ENCODE peak calls at places on chromosomes 3 and 15, in nine cellular contexts. Y is astrocyte of the spinal cord, A is dorsolateral prefrontal cortex, B is upper lobe of right lung, J is WTC11, S is ovary, U is psoas muscle, L is cardiac fibroblast, P is hepatocyte. V is an unnamed sample.

GRCh38 chr15:29825205-29825604 is 2.9 kb upstream of the TJP1 start:
- DNase-seq in Y (no peak), A (no peak), B (no peak), J (no peak), S (no peak), U (no peak), L (no peak), P (no peak), V (no peak)

GRCh38 chr15:83569341-83569740 is 84.6 kb upstream of the ADAMTSL3 start:
- DNase-seq in Y (no peak), A (no peak), B (no peak), J (no peak), S (no peak), U (no peak), L (no peak), P (no peak), V (no peak)

GRCh38 chr3:110384601-110385000 is 687.0 kb upstream of the NECTIN3 start:
- DNase-seq in Y (peak; percentile 45), A (no peak), B (no peak), J (no peak), S (no peak), U (no peak), L (peak; percentile 68), P (no peak), V (no peak)

GRCh38 chr3:185927501-185928200 is 10.2 kb downstream of the TRA2B start:
- DNase-seq in Y (no peak), A (no peak), B (no peak), J (no peak), S (no peak), U (no peak), L (no peak), P (no peak), V (no peak)

GRCh38 chr3:15319127-15319526 is 13.3 kb downstream of the SH3BP5 start:
- DNase-seq in Y (no peak), A (no peak), B (no peak), J (no peak), S (no peak), U (no peak), L (no peak), P (no peak), V (no peak)

GRCh38 chr3:10419637-10420232 is 85.7 kb downstream of the ATP2B2 start:
- DNase-seq in Y (no peak), A (no peak), B (no peak), J (no peak), S (no peak), U (no peak), L (no peak), P (no peak), V (no peak)

GRCh38 chr3:16741103-16741758 is 136.0 kb upstream of the DAZL start:
- DNase-seq in Y (peak; percentile 99), A (no peak), B (no peak), J (no peak), S (no peak), U (no peak), L (peak; percentile 83), P (no peak), V (no peak)

GRCh38 chr15:65374831-65375401 is 2.9 kb downstream of the IGDCC3 start:
- DNase-seq in Y (no peak), A (no peak), B (peak; percentile 54), J (no peak), S (no peak), U (no peak), L (no peak), P (no peak), V (no peak)

GRCh38 chr15:65980824-65981456 is 111.6 kb downstream of the RAB11A start:
- DNase-seq in Y (peak; percentile 71), A (no peak), B (peak; percentile 81), J (peak; percentile 90), S (peak; percentile 82), U (peak; percentile 63), L (peak; percentile 86), P (peak; percentile 81), V (peak; percentile 68)

DNA sequence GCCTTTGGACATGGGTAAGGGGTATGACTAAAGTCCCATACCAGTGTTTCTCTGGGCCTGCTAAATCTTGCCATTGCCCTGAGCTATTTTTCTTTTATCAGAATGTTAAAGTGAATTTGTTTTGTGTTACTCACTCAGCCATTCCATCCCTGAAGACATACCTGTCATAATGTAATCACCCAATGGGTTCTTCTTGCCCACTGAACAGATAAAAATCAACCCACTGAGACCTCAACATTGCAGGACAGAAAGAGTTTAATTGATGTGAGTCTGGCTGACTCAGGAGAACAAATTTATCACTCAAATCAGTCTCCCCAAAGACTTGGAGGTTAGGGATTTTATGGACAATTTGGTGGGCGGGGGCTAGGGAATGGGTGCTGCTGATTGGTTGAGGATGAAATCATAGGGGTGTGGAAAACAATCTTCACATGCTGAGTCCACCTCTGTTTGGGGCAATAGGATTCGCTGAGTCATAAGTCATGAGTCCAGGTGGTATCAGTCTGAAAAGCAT is 47.4 kb downstream of the ILDR1 start:
- DNase-seq in Y (no peak), A (no peak), B (no peak), J (no peak), S (no peak), U (no peak), L (no peak), P (no peak), V (no peak)
- TF ChIP-seq CTCF in Y (no peak), A (no peak), B (no peak), J (no peak), S (no peak), U (no peak), L (no peak), P (no peak), V (no peak)

DNA sequence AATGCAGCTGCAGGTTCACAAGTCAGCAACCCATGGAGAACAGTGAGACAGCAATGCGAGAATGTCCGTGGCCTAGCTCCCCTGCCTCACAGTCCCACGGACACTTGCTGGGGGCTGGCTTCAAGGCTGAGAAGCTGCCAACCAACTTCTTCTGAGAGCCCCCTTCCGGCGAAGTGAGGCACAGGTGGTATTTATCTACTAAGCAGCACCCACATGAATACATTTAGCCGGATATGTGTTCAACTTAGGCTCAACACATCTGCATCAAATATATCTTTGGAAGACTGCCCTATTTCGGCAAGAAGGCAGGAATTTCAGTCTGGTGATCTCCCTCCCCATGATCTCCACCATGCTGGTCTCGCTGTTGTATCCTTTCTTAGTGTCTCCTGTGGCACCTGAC is 341.0 kb upstream of the NR2E3 start:
- DNase-seq in Y (no peak), A (no peak), B (no peak), J (peak; percentile 33), S (no peak), U (no peak), L (no peak), P (no peak), V (no peak)
- TF ChIP-seq CTCF in Y (no peak), A (no peak), B (no peak), J (no peak), S (no peak), U (no peak), L (no peak), P (no peak), V (no peak)

DNA sequence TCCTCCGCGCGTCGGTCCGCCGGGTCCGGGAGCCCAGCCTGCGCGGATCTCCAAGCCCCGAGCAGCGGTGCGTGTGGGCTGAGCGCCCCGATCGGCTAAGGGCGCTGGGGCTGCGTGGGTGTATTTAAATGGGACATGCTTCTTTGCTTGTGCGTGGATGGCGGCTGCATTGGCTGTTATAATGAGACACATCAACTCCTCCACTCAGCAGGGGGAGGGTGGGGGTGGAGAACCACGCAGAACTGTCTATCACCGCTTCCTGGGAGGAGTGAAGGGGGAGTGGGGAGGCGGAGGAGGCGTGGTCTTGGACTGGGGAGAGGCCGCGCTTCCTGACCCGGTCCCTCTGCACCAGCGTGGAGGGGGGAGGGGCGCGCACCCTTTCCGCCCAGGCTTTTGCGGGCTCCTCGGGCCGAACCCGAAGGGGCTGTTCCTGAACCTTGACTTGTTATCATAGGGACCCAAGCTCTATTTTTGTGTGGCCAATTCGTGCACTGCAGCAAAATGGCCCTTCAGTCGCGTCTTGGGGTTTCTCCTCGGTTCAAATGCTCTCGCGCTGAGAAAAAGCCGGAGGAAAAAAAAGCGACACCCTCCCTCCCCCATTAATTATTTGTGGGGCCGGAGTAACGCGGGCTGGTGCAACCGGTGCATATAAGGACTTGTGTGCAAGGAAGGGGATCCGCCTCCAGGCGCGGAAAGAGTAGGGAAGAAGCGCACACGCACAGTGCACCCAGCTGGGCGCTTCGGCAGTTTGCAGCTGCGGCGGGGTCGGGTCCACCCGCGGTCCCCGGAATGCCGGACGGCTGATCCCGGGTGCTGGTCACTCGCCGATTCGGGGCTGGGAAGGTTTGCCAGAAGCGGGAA is at the start of gene TNIK:
- DNase-seq in Y (peak; percentile 84), A (peak; percentile 89), B (peak; percentile 96), J (peak; percentile 87), S (peak; percentile 81), U (peak; percentile 94), L (peak; percentile 95), P (peak; percentile 92), V (peak; percentile 93)
- TF ChIP-seq CTCF in Y (peak; percentile 12), A (no peak), B (peak; percentile 18), J (no peak), S (peak; percentile 14), U (peak; percentile 29), L (peak; percentile 25), P (no peak), V (no peak)

GRCh38 chr3:38346584-38347410 is at the start of gene XYLB:
- DNase-seq in Y (peak; percentile 74), A (peak; percentile 82), B (peak; percentile 95), J (peak; percentile 81), S (peak; percentile 89), U (peak; percentile 92), L (peak; percentile 87), P (peak; percentile 96), V (peak; percentile 94)

GRCh38 chr3:38345879-38346583 is 554 bp upstream of the XYLB start:
- DNase-seq in Y (no peak), A (no peak), B (no peak), J (no peak), S (no peak), U (no peak), L (no peak), P (no peak), V (no peak)

GRCh38 chr3:38348903-38349302 is 2.3 kb downstream of the XYLB start:
- DNase-seq in Y (peak; percentile 25), A (no peak), B (no peak), J (no peak), S (no peak), U (no peak), L (peak; percentile 32), P (no peak), V (no peak)

GRCh38 chr3:38347421-38348200 is 1.0 kb downstream of the XYLB start:
- DNase-seq in Y (no peak), A (no peak), B (no peak), J (no peak), S (no peak), U (no peak), L (no peak), P (peak; percentile 42), V (no peak)

DNA sequence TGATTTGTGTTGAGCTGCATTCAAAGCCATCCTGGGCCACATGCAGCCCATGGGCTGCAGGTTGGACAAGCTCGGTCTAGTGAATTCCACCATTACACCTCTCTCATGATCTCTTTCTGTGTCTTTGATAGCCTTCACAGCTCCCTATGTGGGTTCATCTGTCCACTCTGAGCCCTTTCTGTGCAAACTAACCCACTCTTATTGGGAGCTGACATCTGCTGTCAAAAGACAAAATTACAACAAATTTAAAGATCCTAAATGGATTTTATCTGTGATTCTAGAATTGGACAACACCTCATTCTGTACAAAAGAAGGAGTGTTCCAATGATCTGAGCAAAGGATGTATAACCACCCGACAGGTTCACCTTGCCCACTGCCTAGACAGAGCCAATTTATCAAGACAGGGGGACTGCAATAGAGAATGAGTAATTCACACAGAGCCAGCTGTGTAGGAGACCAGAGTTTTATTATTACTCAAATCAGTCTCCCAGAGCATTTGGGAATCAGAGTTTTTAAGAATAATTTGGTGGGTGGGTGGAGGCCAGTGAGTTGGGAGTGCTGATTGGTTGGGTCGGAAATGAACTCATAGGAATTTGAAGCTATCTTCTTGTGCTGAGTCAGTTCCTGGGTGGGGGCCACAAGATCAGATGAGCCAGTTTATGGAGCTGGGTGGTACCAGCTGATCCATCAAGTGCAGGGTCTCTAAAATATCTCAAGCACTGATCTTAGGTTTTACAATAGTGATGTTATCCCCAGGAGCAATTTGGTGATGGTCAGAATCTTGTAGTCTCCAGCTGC is 2.6 kb upstream of the XYLB start:
- DNase-seq in Y (no peak), A (no peak), B (no peak), J (no peak), S (no peak), U (no peak), L (peak; percentile 20), P (no peak), V (no peak)
- TF ChIP-seq CTCF in Y (no peak), A (no peak), B (no peak), J (no peak), S (no peak), U (no peak), L (no peak), P (no peak), V (no peak)

V was measured in GM20000.